ENCODE peak calls at places on chromosomes 6 and 20, in five cellular contexts. L is HFF-Myc, X is right lobe of liver, V is PC-3, O is hepatocyte. U is an unnamed sample.

GRCh38 chr20:25197173-25197869 is 1.8 kb downstream of the ENTPD6 start:
- DNase-seq in L (no peak), X (no peak), V (peak), O (no peak), U (no peak)

GRCh38 chr20:1897486-1897885 is 2.3 kb downstream of the SIRPA start:
- DNase-seq in L (no peak), X (no peak), V (no peak), O (no peak), U (no peak)

GRCh38 chr6:170085475-170086401 is 205.1 kb downstream of the DLL1 start:
- DNase-seq in L (no peak), X (no peak), V (no peak), O (no peak), U (no peak)

GRCh38 chr6:51349866-51350265 is 531.2 kb downstream of the TFAP2B start:
- DNase-seq in L (no peak), X (no peak), V (no peak), O (no peak), U (no peak)

GRCh38 chr6:91634791-91635190 is 1047.9 kb upstream of the MAP3K7 start:
- DNase-seq in L (no peak), X (no peak), V (peak), O (no peak), U (no peak)

GRCh38 chr20:31981784-31982183 is 13.8 kb downstream of the XKR7 start:
- DNase-seq in L (no peak), X (no peak), V (no peak), O (no peak), U (no peak)

GRCh38 chr20:4457566-4458543 is 263.9 kb upstream of the PRND start:
- DNase-seq in L (no peak), X (no peak), V (peak), O (no peak), U (no peak)

GRCh38 chr6:29793796-29794195 is 33.8 kb upstream of the HLA-G start:
- DNase-seq in L (no peak), X (no peak), V (no peak), O (no peak), U (no peak)

GRCh38 chr20:16078172-16078898 is 494.9 kb downstream of the KIF16B start:
- DNase-seq in L (no peak), X (no peak), V (no peak), O (no peak), U (no peak)

GRCh38 chr20:17943343-17943742 is 25.3 kb downstream of the SNX5 start:
- DNase-seq in L (no peak), X (no peak), V (no peak), O (no peak), U (no peak)

GRCh38 chr20:11585752-11586352 is 331.8 kb upstream of the BTBD3 start:
- DNase-seq in L (peak), X (no peak), V (peak), O (peak), U (peak)
- TF ChIP-seq CTCF in L (peak), X (peak), V (peak), O (peak), U (peak)

DNA sequence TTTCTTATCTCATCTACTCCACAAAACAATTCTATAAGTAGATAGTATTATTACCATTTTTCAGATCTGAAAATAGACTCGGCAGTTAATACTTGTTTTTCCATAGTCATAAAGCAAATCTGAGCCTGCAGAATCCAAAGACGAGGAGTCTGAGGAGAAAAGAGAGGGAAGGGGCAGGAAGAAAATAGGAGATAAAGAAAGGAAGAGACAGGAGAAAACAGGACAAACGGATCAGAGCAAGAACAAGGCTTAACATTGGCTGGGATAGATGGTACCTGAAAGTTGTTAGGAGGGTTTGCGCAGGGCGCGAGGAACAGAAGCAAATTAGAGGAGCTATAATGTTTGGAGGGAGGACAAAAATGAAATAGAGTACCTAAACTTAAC is 639 bp upstream of the PPIL1 start:
- DNase-seq in L (no peak), X (no peak), V (no peak), O (no peak), U (no peak)
- H3K4me3 ChIP-seq in L (peak), X (peak), V (peak), O (peak), U (peak)

GRCh38 chr6:7254980-7255825 is 57.8 kb downstream of the SSR1 start:
- DNase-seq in L (no peak), X (no peak), V (no peak), O (no peak), U (no peak)
- TF ChIP-seq CTCF in L (no peak), X (no peak), V (no peak), O (no peak), U (no peak)

GRCh38 chr6:52541135-52541534 is 35.7 kb downstream of the TRAM2 start:
- DNase-seq in L (no peak), X (no peak), V (no peak), O (no peak), U (no peak)

GRCh38 chr6:52540286-52540902 is 36.5 kb downstream of the TRAM2 start:
- DNase-seq in L (peak), X (no peak), V (peak), O (no peak), U (peak)

GRCh38 chr6:52538252-52538905 is 38.5 kb downstream of the TRAM2 start:
- DNase-seq in L (no peak), X (no peak), V (no peak), O (no peak), U (no peak)

GRCh38 chr6:52538921-52539354 is 37.9 kb downstream of the TRAM2 start:
- DNase-seq in L (no peak), X (no peak), V (no peak), O (no peak), U (no peak)

DNA sequence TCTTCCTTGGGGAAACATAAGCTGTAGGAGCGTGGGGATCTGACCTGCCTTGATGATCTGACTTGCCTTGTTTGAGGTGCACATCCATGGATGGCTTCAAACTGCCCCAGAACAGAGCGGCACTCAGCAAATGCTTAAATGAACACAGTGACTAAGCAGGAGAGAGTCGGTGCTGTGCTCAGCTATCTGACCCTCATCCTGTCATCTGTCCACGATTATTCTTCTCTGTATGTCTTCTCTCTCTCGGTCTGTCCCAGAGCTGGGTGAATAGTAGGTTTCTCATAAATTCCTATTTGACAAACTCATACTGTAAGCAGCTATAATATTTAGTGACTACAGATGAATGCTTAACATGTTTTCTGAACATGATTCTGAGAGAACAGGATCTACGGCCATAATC is 37.3 kb downstream of the TRAM2 start:
- DNase-seq in L (no peak), X (no peak), V (peak), O (no peak), U (no peak)
- H3K4me3 ChIP-seq in L (peak), X (no peak), V (no peak), O (no peak), U (no peak)

DNA sequence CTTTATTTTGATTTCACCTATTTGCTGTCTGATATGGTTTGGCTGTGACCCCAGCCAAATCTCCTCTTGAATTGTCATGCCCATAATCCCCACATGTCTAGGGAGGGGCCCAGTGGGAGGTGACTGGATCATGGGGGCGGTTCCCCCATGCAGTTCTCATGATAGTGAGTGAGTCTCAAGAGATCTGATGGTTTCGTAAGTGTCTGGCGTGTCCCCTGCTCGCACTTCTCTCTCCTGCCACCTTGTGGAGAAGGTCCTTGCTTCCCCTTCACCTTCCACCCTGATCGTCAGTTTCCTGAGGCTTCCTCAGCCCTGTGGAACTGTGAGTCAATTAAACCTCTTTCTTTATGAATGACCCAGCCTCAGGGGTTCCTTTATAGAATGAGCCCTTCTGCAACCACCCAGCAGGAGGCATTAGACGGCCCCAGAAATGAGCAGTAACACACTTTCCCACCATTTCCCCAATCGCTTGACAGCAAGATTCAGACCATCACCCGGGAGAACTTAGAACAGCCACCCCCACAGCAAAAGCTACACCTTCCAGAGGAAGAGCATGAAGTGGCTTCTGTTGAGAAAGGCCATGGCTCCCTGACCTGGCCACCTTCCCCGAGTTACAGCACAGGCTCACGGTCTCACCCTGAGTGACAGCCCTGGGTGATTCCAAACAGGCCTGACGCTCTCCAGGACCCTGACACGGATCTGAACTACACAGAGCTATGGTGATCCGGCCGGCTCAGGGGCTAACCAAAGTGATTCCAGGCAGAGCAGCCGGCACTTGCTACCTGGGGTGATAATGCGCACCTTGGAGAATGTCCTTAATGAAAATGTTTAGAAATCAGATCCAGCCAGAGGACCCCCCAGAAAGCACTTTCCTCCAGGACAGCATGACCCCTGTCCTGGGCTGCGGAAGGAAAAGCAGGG is 131.2 kb upstream of the CDH4 start:
- DNase-seq in L (peak), X (no peak), V (peak), O (peak), U (peak)
- TF ChIP-seq CTCF in L (peak), X (peak), V (peak), O (peak), U (peak)

U was measured in astrocyte of the cerebellum.